ENCODE peak calls at places on chromosomes 1 and 21, in six cellular contexts. Y, R, D, P, J and B are unnamed samples.

GRCh38 chr21:40556442-40556968 is 290.5 kb downstream of the DSCAM start:
- DNase-seq in Y (no peak), J (no peak), D (no peak), P (no peak), R (no peak), B (no peak)

GRCh38 chr1:196423612-196424011 is 184.6 kb downstream of the KCNT2 start:
- DNase-seq in P (no peak), D (no peak), Y (no peak), J (no peak), R (peak; percentile 43), B (no peak)

GRCh38 chr1:10836726-10837125 is 40.3 kb upstream of the CASZ1 start:
- DNase-seq in Y (no peak), R (no peak), P (no peak), J (no peak), D (no peak), B (peak; percentile 67)

GRCh38 chr1:62810420-62811274 is 26.7 kb downstream of the ATG4C start:
- DNase-seq in P (no peak), J (no peak), Y (no peak), R (no peak), D (no peak), B (no peak)

GRCh38 chr1:21050031-21050430 is 126.7 kb downstream of the EIF4G3 start:
- DNase-seq in J (no peak), R (peak; percentile 88), Y (no peak), D (peak; percentile 87), P (no peak), B (no peak)

GRCh38 chr1:80054129-80054528 is 1047.6 kb upstream of the ADGRL4 start:
- DNase-seq in R (peak; percentile 86), J (no peak), P (no peak), Y (no peak), D (peak; percentile 77), B (no peak)

GRCh38 chr1:41420877-41421276 is 59.6 kb downstream of the FOXO6 start:
- DNase-seq in R (no peak), Y (no peak), D (no peak), P (no peak), J (no peak), B (no peak)

GRCh38 chr1:176754663-176755062 is 291.7 kb downstream of the PAPPA2 start:
- DNase-seq in R (no peak), D (no peak), J (no peak), P (no peak), Y (no peak), B (no peak)

GRCh38 chr1:165965857-165966256 is 138.4 kb downstream of the UCK2 start:
- DNase-seq in Y (no peak), P (no peak), D (no peak), R (no peak), J (no peak), B (no peak)

GRCh38 chr1:236733654-236734053 is 47.4 kb downstream of the ACTN2 start:
- DNase-seq in R (no peak), J (no peak), P (no peak), D (peak; percentile 7), Y (no peak), B (no peak)

GRCh38 chr1:232226197-232226681 is 403.7 kb downstream of the SIPA1L2 start:
- DNase-seq in J (peak; percentile 68), Y (peak; percentile 31), P (peak; percentile 89), D (peak; percentile 79), R (peak; percentile 83), B (peak; percentile 81)

GRCh38 chr1:248924696-248925532 is 18.9 kb downstream of the PGBD2 start:
- DNase-seq in D (peak; percentile 81), J (no peak), Y (no peak), P (peak; percentile 68), R (peak; percentile 39), B (peak; percentile 53)

GRCh38 chr1:199041173-199041914 is 402.5 kb downstream of the PTPRC start:
- DNase-seq in R (no peak), D (peak; percentile 11), P (peak; percentile 30), J (no peak), Y (no peak), B (no peak)

GRCh38 chr1:230140221-230141001 is 73.4 kb downstream of the GALNT2 start:
- DNase-seq in R (peak; percentile 90), P (no peak), J (no peak), D (peak; percentile 91), Y (no peak), B (no peak)

GRCh38 chr1:159823401-159823800 is 3.3 kb upstream of the SLAMF8 start:
- DNase-seq in Y (no peak), D (no peak), R (no peak), J (no peak), P (peak; percentile 80), B (no peak)

GRCh38 chr21:28309596-28309995 is 683.1 kb downstream of the LTN1 start:
- DNase-seq in J (no peak), Y (no peak), D (no peak), R (no peak), P (no peak), B (no peak)

GRCh38 chr1:155078496-155079209 is at the start of gene EFNA3:
- DNase-seq in Y (peak; percentile 78), D (peak; percentile 42), J (no peak), R (peak; percentile 42), P (no peak), B (peak; percentile 74)

GRCh38 chr1:219088778-219089557 is 84.7 kb upstream of the LYPLAL1 start:
- DNase-seq in Y (no peak), R (peak; percentile 97), P (peak; percentile 71), D (peak; percentile 90), J (no peak), B (no peak)

GRCh38 chr1:112165375-112165774 is 175.9 kb upstream of the KCND3 start:
- DNase-seq in D (no peak), R (no peak), J (no peak), Y (no peak), P (peak; percentile 16), B (no peak)

GRCh38 chr1:53584446-53585102 is 125.4 kb downstream of the DMRTB1 start:
- DNase-seq in D (no peak), R (no peak), P (no peak), J (no peak), Y (no peak), B (no peak)

GRCh38 chr1:15158506-15159165 is 5.1 kb downstream of the TMEM51 start:
- DNase-seq in R (peak; percentile 98), J (no peak), D (peak; percentile 98), Y (no peak), P (no peak), B (no peak)

GRCh38 chr1:220991959-220992704 is 112.9 kb downstream of the HLX start:
- DNase-seq in D (peak; percentile 81), R (peak; percentile 21), J (no peak), Y (no peak), P (no peak), B (no peak)

GRCh38 chr1:230281531-230281930 is 144.6 kb downstream of the PGBD5 start:
- DNase-seq in D (no peak), J (no peak), R (peak; percentile 9), Y (no peak), P (no peak), B (no peak)

GRCh38 chr21:16976132-16976666 is 536.6 kb upstream of the CXADR start:
- DNase-seq in P (no peak), J (no peak), R (no peak), Y (no peak), D (peak; percentile 16), B (no peak)

GRCh38 chr1:167650266-167651160 is 20.5 kb downstream of the RCSD1 start:
- DNase-seq in J (no peak), Y (no peak), D (no peak), P (no peak), R (no peak), B (no peak)

GRCh38 chr1:204317170-204317569 is 42.6 kb downstream of the PLEKHA6 start:
- DNase-seq in P (peak; percentile 68), Y (no peak), D (no peak), J (no peak), R (no peak), B (no peak)

GRCh38 chr1:204320413-204320812 is 39.3 kb downstream of the PLEKHA6 start:
- DNase-seq in Y (no peak), J (no peak), R (peak; percentile 91), P (peak; percentile 64), D (peak; percentile 94), B (no peak)

GRCh38 chr1:204318324-204318723 is 41.4 kb downstream of the PLEKHA6 start:
- DNase-seq in Y (no peak), P (no peak), J (no peak), D (no peak), R (no peak), B (no peak)

GRCh38 chr1:204319462-204319861 is 40.3 kb downstream of the PLEKHA6 start:
- DNase-seq in R (peak; percentile 97), D (peak; percentile 96), J (no peak), P (peak; percentile 71), Y (no peak), B (no peak)

DNA sequence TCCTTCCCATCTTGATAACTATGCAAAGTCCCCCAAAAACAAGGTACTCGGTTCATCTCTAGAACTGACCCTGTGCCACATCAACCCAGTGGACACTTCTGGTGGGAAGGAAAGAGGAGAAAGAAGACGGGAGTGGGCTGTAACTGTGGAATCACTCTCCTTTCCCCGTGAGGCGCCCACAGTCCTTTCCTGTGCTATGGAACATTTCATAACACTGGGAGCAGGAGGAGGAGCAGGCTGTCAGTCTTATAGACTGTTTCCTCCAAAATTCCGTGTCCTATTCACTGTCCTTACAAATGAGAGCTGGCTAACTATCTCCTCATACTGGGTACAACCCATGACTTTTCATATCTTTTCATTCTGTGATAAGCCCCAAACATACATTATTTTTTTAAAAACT is 40.7 kb downstream of the PLEKHA6 start:
- DNase-seq in Y (no peak), P (no peak), D (peak; percentile 64), J (no peak), R (peak; percentile 21), B (no peak)
- H3K18ac ChIP-seq in Y (no peak overlapping the region), P (no peak overlapping the region), D (peak overlapping the region; percentile 81), J (no peak overlapping the region), R (peak overlapping the region; percentile 97), B (no peak overlapping the region)

GRCh38 chr1:109792056-109792831 is 28.5 kb upstream of the EPS8L3 start:
- DNase-seq in P (peak; percentile 96), D (peak; percentile 96), J (no peak), Y (peak; percentile 41), R (peak; percentile 93), B (peak; percentile 75)
- H3K4ac ChIP-seq in P (peak overlapping the region; percentile 95), D (peak overlapping the region; percentile 90), J (no peak overlapping the region), Y (no peak overlapping the region), R (peak overlapping the region; percentile 91), B (no peak overlapping the region)

DNA sequence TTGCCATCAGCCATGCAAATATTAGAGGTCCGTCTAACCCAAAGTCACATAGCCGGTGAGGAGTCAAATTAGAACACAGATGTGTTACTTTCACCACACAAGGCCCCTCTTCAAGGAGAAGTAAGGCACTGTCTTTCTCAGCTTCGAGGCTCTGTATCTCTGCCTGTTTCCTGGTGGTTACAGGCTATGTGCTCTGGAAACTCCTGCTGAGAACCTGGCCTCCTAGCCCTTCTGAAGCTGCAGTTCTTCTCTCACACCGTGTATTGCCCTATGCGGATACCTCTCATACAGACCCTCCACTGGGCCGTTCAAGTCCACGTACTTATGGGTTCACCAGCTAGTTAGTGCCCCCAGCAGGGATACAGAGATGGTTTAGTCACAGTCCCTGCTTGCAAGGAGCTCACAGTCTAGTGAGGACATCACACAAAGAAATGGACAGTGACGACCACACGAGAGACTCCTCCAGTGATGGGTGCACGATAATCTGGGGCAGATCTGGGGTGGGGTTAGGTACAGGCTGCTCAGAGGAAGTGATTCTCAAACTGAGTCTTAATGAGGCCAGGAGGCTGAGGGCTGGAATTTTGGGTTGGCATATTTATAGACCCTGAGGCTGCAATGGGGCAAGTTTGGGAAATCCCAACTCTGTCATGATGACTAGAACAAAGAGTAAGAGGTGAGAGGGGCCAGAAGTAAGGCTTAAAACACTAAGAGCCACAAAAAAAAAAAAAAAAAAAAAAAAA is 22.8 kb upstream of the ELOA start:
- DNase-seq in P (no peak), J (no peak), D (peak; percentile 45), R (peak; percentile 37), Y (no peak), B (no peak)
- H3K27ac ChIP-seq in P (no peak overlapping the region), J (no peak overlapping the region), D (no peak overlapping the region), R (peak overlapping the region; percentile 0), Y (no peak overlapping the region), B (no peak overlapping the region)

GRCh38 chr1:228417471-228418203 is 976 bp upstream of the TRIM17 start:
- DNase-seq in P (peak; percentile 61), D (no peak), Y (no peak), R (no peak), J (no peak), B (no peak)
- H3K18ac ChIP-seq in P (no peak overlapping the region), D (peak overlapping the region; percentile 41), Y (peak overlapping the region; percentile 53), R (no peak overlapping the region), J (no peak overlapping the region), B (no peak overlapping the region)